ENCODE peak calls at places on chromosomes 13 and 19, in seven cellular contexts. One of them, this sample, is unnamed.
A peak's percentile ranks its signal among the peaks of the same experiment; 100 is the strongest.

GRCh38 chr13:107600986-107601385 is 614.4 kb downstream of the LIG4 start:
- DNase-seq in EL: no peak
- DNase-seq in RCC 7860: no peak
- DNase-seq in head of caudate nucleus: no peak
- DNase-seq in HCEC 1CT: no peak
- DNase-seq in pons: no peak
- DNase-seq in iris pigment epithelial cell: peak; percentile 46
- DNase-seq in this sample: no peak

GRCh38 chr13:109919715-109920375 is 133.5 kb upstream of the IRS2 start:
- DNase-seq in HCEC 1CT: peak; percentile 33
- DNase-seq in EL: peak; percentile 69
- DNase-seq in RCC 7860: peak; percentile 27
- DNase-seq in head of caudate nucleus: no peak
- DNase-seq in iris pigment epithelial cell: peak; percentile 50
- DNase-seq in pons: no peak
- DNase-seq in this sample: no peak

GRCh38 chr13:65872448-65872847 is 1357.7 kb downstream of the PCDH9 start:
- DNase-seq in HCEC 1CT: no peak
- DNase-seq in pons: no peak
- DNase-seq in head of caudate nucleus: no peak
- DNase-seq in iris pigment epithelial cell: no peak
- DNase-seq in EL: no peak
- DNase-seq in RCC 7860: no peak
- DNase-seq in this sample: no peak

GRCh38 chr19:38511074-38511708 is 77.7 kb downstream of the RYR1 start:
- DNase-seq in iris pigment epithelial cell: no peak
- DNase-seq in EL: no peak
- DNase-seq in HCEC 1CT: no peak
- DNase-seq in head of caudate nucleus: no peak
- DNase-seq in RCC 7860: no peak
- DNase-seq in pons: no peak
- DNase-seq in this sample: no peak

GRCh38 chr13:113187263-113187669 is 21.2 kb downstream of the PCID2 start:
- DNase-seq in pons: peak; percentile 81
- DNase-seq in EL: peak; percentile 100
- DNase-seq in head of caudate nucleus: peak; percentile 81
- DNase-seq in RCC 7860: peak; percentile 97
- DNase-seq in iris pigment epithelial cell: peak; percentile 100
- DNase-seq in HCEC 1CT: peak; percentile 100
- DNase-seq in this sample: peak; percentile 96

GRCh38 chr13:113589961-113590339 is 5.4 kb downstream of the TFDP1 start:
- DNase-seq in iris pigment epithelial cell: no peak
- DNase-seq in RCC 7860: no peak
- DNase-seq in head of caudate nucleus: no peak
- DNase-seq in pons: no peak
- DNase-seq in HCEC 1CT: no peak
- DNase-seq in EL: no peak
- DNase-seq in this sample: no peak

GRCh38 chr13:98495627-98496238 is 81.2 kb downstream of the STK24 start:
- DNase-seq in iris pigment epithelial cell: peak; percentile 56
- DNase-seq in RCC 7860: no peak
- DNase-seq in pons: no peak
- DNase-seq in head of caudate nucleus: no peak
- DNase-seq in EL: no peak
- DNase-seq in HCEC 1CT: no peak
- DNase-seq in this sample: no peak

GRCh38 chr13:43877788-43878187 is 1.8 kb downstream of the CCDC122 start:
- DNase-seq in HCEC 1CT: no peak
- DNase-seq in iris pigment epithelial cell: no peak
- DNase-seq in RCC 7860: no peak
- DNase-seq in pons: no peak
- DNase-seq in head of caudate nucleus: no peak
- DNase-seq in EL: no peak
- DNase-seq in this sample: no peak

GRCh38 chr19:19670070-19670551 is 1.5 kb downstream of the ZNF101 start:
- DNase-seq in pons: no peak
- DNase-seq in EL: peak; percentile 21
- DNase-seq in head of caudate nucleus: no peak
- DNase-seq in iris pigment epithelial cell: no peak
- DNase-seq in HCEC 1CT: no peak
- DNase-seq in RCC 7860: no peak
- DNase-seq in this sample: no peak

GRCh38 chr13:94667190-94667589 is 45.2 kb downstream of the SOX21 start:
- DNase-seq in HCEC 1CT: no peak
- DNase-seq in EL: no peak
- DNase-seq in iris pigment epithelial cell: no peak
- DNase-seq in head of caudate nucleus: no peak
- DNase-seq in RCC 7860: no peak
- DNase-seq in pons: no peak
- DNase-seq in this sample: no peak

GRCh38 chr19:16175954-16176353 is 2.6 kb upstream of the CIB3 start:
- DNase-seq in HCEC 1CT: no peak
- DNase-seq in pons: no peak
- DNase-seq in iris pigment epithelial cell: no peak
- DNase-seq in head of caudate nucleus: no peak
- DNase-seq in EL: no peak
- DNase-seq in RCC 7860: no peak
- DNase-seq in this sample: no peak

GRCh38 chr13:94602467-94602866 is 810 bp downstream of the GPR180 start:
- DNase-seq in HCEC 1CT: no peak
- DNase-seq in pons: peak; percentile 32
- DNase-seq in RCC 7860: no peak
- DNase-seq in iris pigment epithelial cell: no peak
- DNase-seq in EL: no peak
- DNase-seq in head of caudate nucleus: no peak
- DNase-seq in this sample: no peak

GRCh38 chr19:50646074-50646807 is 3.0 kb upstream of the C19orf81 start:
- DNase-seq in EL: peak; percentile 83
- DNase-seq in pons: no peak
- DNase-seq in iris pigment epithelial cell: peak; percentile 81
- DNase-seq in head of caudate nucleus: no peak
- DNase-seq in HCEC 1CT: peak; percentile 72
- DNase-seq in RCC 7860: peak; percentile 39
- DNase-seq in this sample: peak; percentile 93

GRCh38 chr13:51728972-51729371 is 75.0 kb downstream of the DHRS12 start:
- DNase-seq in head of caudate nucleus: no peak
- DNase-seq in HCEC 1CT: peak; percentile 90
- DNase-seq in iris pigment epithelial cell: peak; percentile 95
- DNase-seq in RCC 7860: peak; percentile 49
- DNase-seq in EL: peak; percentile 83
- DNase-seq in pons: no peak
- DNase-seq in this sample: no peak

GRCh38 chr19:13839938-13840750 is 36.8 kb upstream of the NANOS3 start:
- DNase-seq in EL: peak; percentile 84
- DNase-seq in head of caudate nucleus: no peak
- DNase-seq in HCEC 1CT: peak; percentile 39
- DNase-seq in RCC 7860: peak; percentile 91
- DNase-seq in pons: no peak
- DNase-seq in iris pigment epithelial cell: no peak
- DNase-seq in this sample: peak; percentile 82